ENCODE peak calls at places on chromosomes 1 and 21, in nine cellular contexts. D, W, R, I, V, P, B, H and Y are unnamed samples.

GRCh38 chr21:35606136-35606535 is 454.2 kb downstream of the SETD4 start:
- DNase-seq in R (no peak), B (no peak), V (no peak), D (no peak), H (no peak), I (no peak), W (no peak), P (no peak), Y (no peak)

GRCh38 chr1:34705077-34705476 is 49.8 kb upstream of the GJB5 start:
- DNase-seq in R (no peak), V (no peak), P (no peak), D (no peak), B (no peak), H (no peak), W (no peak), I (no peak), Y (no peak)

GRCh38 chr21:45607021-45607921 is 36.3 kb upstream of the PCBP3 start:
- DNase-seq in B (no peak), D (no peak), R (no peak), W (peak), V (peak), I (no peak), P (peak), H (peak), Y (no peak)

GRCh38 chr1:232196042-232196441 is 433.9 kb downstream of the SIPA1L2 start:
- DNase-seq in W (no peak), H (peak), D (no peak), V (no peak), P (no peak), I (no peak), R (no peak), B (no peak), Y (no peak)

GRCh38 chr1:2569060-2569459 is 12.9 kb downstream of the TNFRSF14 start:
- DNase-seq in H (no peak), R (no peak), P (no peak), W (no peak), D (no peak), B (no peak), V (no peak), I (no peak), Y (no peak)

GRCh38 chr1:247448107-247448778 is 9.7 kb downstream of the OR2B11 start:
- DNase-seq in P (peak), H (peak), I (peak), R (peak), V (no peak), W (peak), B (peak), D (peak), Y (peak)

GRCh38 chr1:186154651-186155050 is 220.4 kb downstream of the TPR start:
- DNase-seq in D (no peak), I (no peak), H (no peak), W (no peak), R (no peak), V (no peak), P (no peak), B (no peak), Y (no peak)

GRCh38 chr1:119504831-119505230 is 2.2 kb upstream of the HSD3B1 start:
- DNase-seq in R (no peak), I (no peak), B (no peak), P (no peak), H (no peak), D (no peak), W (no peak), V (no peak), Y (no peak)

GRCh38 chr1:198725090-198725489 is 86.2 kb downstream of the PTPRC start:
- DNase-seq in H (peak), I (no peak), B (no peak), P (peak), V (no peak), W (peak), R (no peak), D (no peak), Y (no peak)

GRCh38 chr1:14067686-14068085 is 367.7 kb downstream of the PRDM2 start:
- DNase-seq in B (no peak), W (no peak), R (no peak), P (no peak), V (no peak), D (no peak), I (no peak), H (no peak), Y (peak)

GRCh38 chr21:31922881-31923280 is 50.1 kb downstream of the HUNK start:
- DNase-seq in V (no peak), B (no peak), R (no peak), H (no peak), P (peak), D (no peak), W (no peak), I (no peak), Y (no peak)

GRCh38 chr1:86429830-86430229 is 5.9 kb downstream of the CLCA2 start:
- DNase-seq in H (peak), D (no peak), P (peak), B (peak), V (no peak), I (no peak), W (peak), R (no peak), Y (no peak)

GRCh38 chr21:41950941-41951408 is 2.8 kb downstream of the C2CD2 start:
- DNase-seq in B (no peak), P (no peak), R (no peak), I (no peak), H (no peak), W (no peak), V (no peak), D (no peak), Y (no peak)

GRCh38 chr1:177928194-177928593 is 41.7 kb downstream of the SEC16B start:
- DNase-seq in R (no peak), H (peak), W (peak), D (no peak), V (no peak), B (no peak), I (no peak), P (peak), Y (no peak)

GRCh38 chr1:14733053-14733778 is 134.7 kb downstream of the KAZN start:
- DNase-seq in B (peak), I (no peak), W (no peak), D (peak), R (no peak), H (no peak), P (no peak), V (no peak), Y (no peak)

GRCh38 chr1:155529109-155529508 is 33.5 kb downstream of the ASH1L start:
- DNase-seq in D (no peak), H (no peak), V (no peak), W (no peak), I (no peak), P (peak), B (no peak), R (no peak), Y (no peak)

GRCh38 chr1:11394592-11395229 is 84.2 kb upstream of the DISP3 start:
- DNase-seq in H (no peak), D (no peak), V (no peak), P (no peak), I (no peak), R (no peak), B (no peak), W (no peak), Y (no peak)

GRCh38 chr1:97006044-97006676 is 284.6 kb downstream of the PTBP2 start:
- DNase-seq in I (peak), H (peak), V (no peak), W (peak), B (peak), R (no peak), P (peak), D (peak), Y (peak)

GRCh38 chr1:243732627-243733026 is 117.4 kb downstream of the AKT3 start:
- DNase-seq in I (no peak), V (no peak), P (no peak), H (no peak), R (peak), W (no peak), D (peak), B (no peak), Y (no peak)

GRCh38 chr1:154453577-154454352 is 48.3 kb upstream of the TDRD10 start:
- DNase-seq in H (peak), B (peak), P (no peak), I (no peak), V (no peak), W (peak), R (no peak), D (no peak), Y (no peak)

GRCh38 chr1:227788279-227789041 is 27.0 kb upstream of the PRSS38 start:
- DNase-seq in V (peak), H (peak), R (peak), I (no peak), B (peak), W (no peak), D (peak), P (no peak), Y (peak)

GRCh38 chr1:114718661-114719423 is 2.3 kb upstream of the NRAS start:
- DNase-seq in B (no peak), V (no peak), D (no peak), W (peak), H (peak), R (no peak), I (no peak), P (peak), Y (no peak)

GRCh38 chr1:172108494-172108893 is 267.2 kb downstream of the DNM3 start:
- DNase-seq in H (peak), P (peak), W (no peak), R (no peak), D (no peak), I (no peak), B (peak), V (no peak), Y (no peak)

GRCh38 chr1:225461533-225462428 is 33.9 kb upstream of the LBR start:
- DNase-seq in V (no peak), H (no peak), P (no peak), D (no peak), R (peak), B (peak), W (no peak), I (no peak), Y (no peak)

GRCh38 chr1:75765697-75766355 is 20.2 kb upstream of the RABGGTB start:
- DNase-seq in R (no peak), I (no peak), V (no peak), W (peak), B (peak), P (peak), D (no peak), H (peak), Y (no peak)

GRCh38 chr1:14303011-14303410 is 295.5 kb upstream of the KAZN start:
- DNase-seq in D (no peak), I (no peak), R (no peak), H (no peak), B (no peak), W (no peak), V (no peak), P (no peak), Y (no peak)